ENCODE peak calls at places on chromosome 15, in four cellular contexts. F, N, I and Q are unnamed samples.

GRCh38 chr15:47466357-47466756 is 250.9 kb upstream of the SEMA6D start:
- DNase-seq in N (no peak), I (peak; percentile 70), F (no peak), Q (no peak)

GRCh38 chr15:55858661-55859060 is 115.7 kb upstream of the PRTG start:
- DNase-seq in I (no peak), F (no peak), N (no peak), Q (peak; percentile 30)

GRCh38 chr15:83210619-83211018 is 3.0 kb upstream of the HDGFL3 start:
- DNase-seq in I (peak; percentile 43), F (peak; percentile 95), N (no peak), Q (peak; percentile 81)

GRCh38 chr15:40317580-40317979 is 5.9 kb upstream of the INAFM2 start:
- DNase-seq in N (no peak), F (no peak), I (no peak), Q (no peak)

GRCh38 chr15:64894395-64895056 is 17.2 kb upstream of the ANKDD1A start:
- DNase-seq in F (no peak), I (no peak), N (no peak), Q (no peak)

GRCh38 chr15:36407647-36408046 is 171.8 kb upstream of the CDIN1 start:
- DNase-seq in I (peak; percentile 89), F (no peak), N (no peak), Q (peak; percentile 92)

GRCh38 chr15:85649372-85649771 is 145.4 kb downstream of the KLHL25 start:
- DNase-seq in F (no peak), I (peak; percentile 73), N (no peak), Q (peak; percentile 80)

GRCh38 chr15:58038426-58039106 is 26.9 kb downstream of the ALDH1A2 start:
- DNase-seq in I (peak; percentile 70), F (no peak), N (no peak), Q (peak; percentile 61)

GRCh38 chr15:70016511-70016994 is 81.2 kb downstream of the TLE3 start:
- DNase-seq in I (no peak), F (no peak), N (no peak), Q (no peak)

GRCh38 chr15:63072023-63072650 is 29.6 kb downstream of the TPM1 start:
- DNase-seq in N (no peak), I (peak; percentile 22), F (no peak), Q (no peak)

GRCh38 chr15:70149667-70150404 is 52.1 kb upstream of the TLE3 start:
- DNase-seq in I (peak; percentile 50), N (no peak), F (no peak), Q (no peak)

GRCh38 chr15:53115563-53115962 is 325.4 kb upstream of the ONECUT1 start:
- DNase-seq in I (no peak), N (no peak), F (no peak), Q (no peak)

GRCh38 chr15:100241572-100242479 is 99.9 kb downstream of the ADAMTS17 start:
- DNase-seq in I (peak; percentile 88), F (peak; percentile 14), N (peak; percentile 37), Q (no peak)

GRCh38 chr15:35279811-35280210 is 194.7 kb upstream of the NANOGP8 start:
- DNase-seq in N (no peak), I (no peak), F (no peak), Q (no peak)

GRCh38 chr15:67738056-67738455 is 87.3 kb upstream of the SKOR1 start:
- DNase-seq in I (no peak), F (no peak), N (no peak), Q (no peak)

GRCh38 chr15:65730560-65731172 is 61.4 kb downstream of the DENND4A start:
- DNase-seq in F (no peak), N (no peak), I (peak; percentile 15), Q (peak; percentile 21)

GRCh38 chr15:70348581-70349344 is 251.0 kb upstream of the TLE3 start:
- DNase-seq in I (no peak), F (peak; percentile 26), N (peak; percentile 28), Q (no peak)

GRCh38 chr15:51793521-51793920 is 35.9 kb upstream of the TMOD3 start:
- DNase-seq in F (no peak), I (peak; percentile 60), N (peak; percentile 5), Q (peak; percentile 43)

GRCh38 chr15:63378946-63379345 is 2.7 kb downstream of the CA12 start:
- DNase-seq in I (no peak), F (no peak), N (no peak), Q (no peak)

GRCh38 chr15:23578521-23579150 is 13.2 kb downstream of the MKRN3 start:
- DNase-seq in F (no peak), I (no peak), N (no peak), Q (no peak)